ENCODE peak calls at places on chromosomes 16 and 17, in nine cellular contexts. One of them, this sample, is unnamed.

GRCh38 chr16:68658258-68658973 is 13.3 kb downstream of the CDH3 start:
- DNase-seq in GM03348: peak; percentile 80
- DNase-seq in BJ: peak; percentile 63
- DNase-seq in hippocampal formation: no peak
- DNase-seq in Panc1: peak; percentile 25
- DNase-seq in mucosa of descending colon: peak; percentile 35
- DNase-seq in AG09319: peak; percentile 16
- DNase-seq in activated CD4-positive, alpha-beta T cell treated with anti-CD3 and anti-CD28 coated beads, Interleukin-2, amount 50 U/mL, for 1 hour: no peak
- DNase-seq in NCI-H460: no peak
- DNase-seq in this sample: no peak

GRCh38 chr17:80084773-80085172 is 16.6 kb upstream of the GAA start:
- DNase-seq in GM03348: no peak
- DNase-seq in BJ: no peak
- DNase-seq in hippocampal formation: no peak
- DNase-seq in Panc1: no peak
- DNase-seq in mucosa of descending colon: no peak
- DNase-seq in AG09319: no peak
- DNase-seq in activated CD4-positive, alpha-beta T cell treated with anti-CD3 and anti-CD28 coated beads, Interleukin-2, amount 50 U/mL, for 1 hour: no peak
- DNase-seq in NCI-H460: no peak
- DNase-seq in this sample: no peak

GRCh38 chr17:45740553-45741330 is 43.4 kb upstream of the CRHR1 start:
- DNase-seq in GM03348: peak; percentile 32
- DNase-seq in BJ: no peak
- DNase-seq in hippocampal formation: peak; percentile 72
- DNase-seq in Panc1: no peak
- DNase-seq in mucosa of descending colon: peak; percentile 10
- DNase-seq in AG09319: no peak
- DNase-seq in activated CD4-positive, alpha-beta T cell treated with anti-CD3 and anti-CD28 coated beads, Interleukin-2, amount 50 U/mL, for 1 hour: no peak
- DNase-seq in NCI-H460: peak; percentile 46
- DNase-seq in this sample: peak; percentile 53

GRCh38 chr16:75012380-75013081 is 13.7 kb downstream of the ZNRF1 start:
- DNase-seq in GM03348: no peak
- DNase-seq in BJ: no peak
- DNase-seq in hippocampal formation: no peak
- DNase-seq in Panc1: no peak
- DNase-seq in mucosa of descending colon: no peak
- DNase-seq in AG09319: no peak
- DNase-seq in activated CD4-positive, alpha-beta T cell treated with anti-CD3 and anti-CD28 coated beads, Interleukin-2, amount 50 U/mL, for 1 hour: no peak
- DNase-seq in NCI-H460: no peak
- DNase-seq in this sample: no peak

GRCh38 chr17:79801156-79802038 is 4.5 kb upstream of the CBX8 start:
- DNase-seq in GM03348: no peak
- DNase-seq in BJ: no peak
- DNase-seq in hippocampal formation: no peak
- DNase-seq in Panc1: no peak
- DNase-seq in mucosa of descending colon: peak; percentile 70
- DNase-seq in AG09319: no peak
- DNase-seq in activated CD4-positive, alpha-beta T cell treated with anti-CD3 and anti-CD28 coated beads, Interleukin-2, amount 50 U/mL, for 1 hour: no peak
- DNase-seq in NCI-H460: no peak
- DNase-seq in this sample: no peak

GRCh38 chr16:83187404-83187803 is 560.6 kb downstream of the CDH13 start:
- DNase-seq in GM03348: peak; percentile 78
- DNase-seq in BJ: peak; percentile 21
- DNase-seq in hippocampal formation: no peak
- DNase-seq in Panc1: no peak
- DNase-seq in mucosa of descending colon: no peak
- DNase-seq in AG09319: peak; percentile 10
- DNase-seq in activated CD4-positive, alpha-beta T cell treated with anti-CD3 and anti-CD28 coated beads, Interleukin-2, amount 50 U/mL, for 1 hour: no peak
- DNase-seq in NCI-H460: no peak
- DNase-seq in this sample: no peak

GRCh38 chr16:73068546-73069401 is 20.8 kb upstream of the ZFHX3 start:
- DNase-seq in GM03348: peak; percentile 85
- DNase-seq in BJ: no peak
- DNase-seq in hippocampal formation: no peak
- DNase-seq in Panc1: no peak
- DNase-seq in mucosa of descending colon: peak; percentile 46
- DNase-seq in AG09319: peak; percentile 59
- DNase-seq in activated CD4-positive, alpha-beta T cell treated with anti-CD3 and anti-CD28 coated beads, Interleukin-2, amount 50 U/mL, for 1 hour: no peak
- DNase-seq in NCI-H460: peak; percentile 75
- DNase-seq in this sample: peak; percentile 79

GRCh38 chr17:31015639-31016038 is 44.8 kb downstream of the RNF135 start:
- DNase-seq in GM03348: no peak
- DNase-seq in BJ: no peak
- DNase-seq in hippocampal formation: no peak
- DNase-seq in Panc1: no peak
- DNase-seq in mucosa of descending colon: no peak
- DNase-seq in AG09319: no peak
- DNase-seq in activated CD4-positive, alpha-beta T cell treated with anti-CD3 and anti-CD28 coated beads, Interleukin-2, amount 50 U/mL, for 1 hour: no peak
- DNase-seq in NCI-H460: no peak
- DNase-seq in this sample: no peak

GRCh38 chr17:4940625-4941021 is 555 bp downstream of the RNF167 start:
- DNase-seq in GM03348: no peak
- DNase-seq in BJ: no peak
- DNase-seq in hippocampal formation: no peak
- DNase-seq in Panc1: no peak
- DNase-seq in mucosa of descending colon: peak; percentile 54
- DNase-seq in AG09319: no peak
- DNase-seq in activated CD4-positive, alpha-beta T cell treated with anti-CD3 and anti-CD28 coated beads, Interleukin-2, amount 50 U/mL, for 1 hour: peak; percentile 20
- DNase-seq in NCI-H460: no peak
- DNase-seq in this sample: no peak

GRCh38 chr16:77961811-77962210 is 60.5 kb upstream of the CLEC3A start:
- DNase-seq in GM03348: no peak
- DNase-seq in BJ: no peak
- DNase-seq in hippocampal formation: no peak
- DNase-seq in Panc1: no peak
- DNase-seq in mucosa of descending colon: no peak
- DNase-seq in AG09319: no peak
- DNase-seq in activated CD4-positive, alpha-beta T cell treated with anti-CD3 and anti-CD28 coated beads, Interleukin-2, amount 50 U/mL, for 1 hour: no peak
- DNase-seq in NCI-H460: no peak
- DNase-seq in this sample: no peak

GRCh38 chr17:36095992-36096391 is 6.0 kb upstream of the CCL3 start:
- DNase-seq in GM03348: no peak
- DNase-seq in BJ: no peak
- DNase-seq in hippocampal formation: no peak
- DNase-seq in Panc1: no peak
- DNase-seq in mucosa of descending colon: no peak
- DNase-seq in AG09319: no peak
- DNase-seq in activated CD4-positive, alpha-beta T cell treated with anti-CD3 and anti-CD28 coated beads, Interleukin-2, amount 50 U/mL, for 1 hour: no peak
- DNase-seq in NCI-H460: no peak
- DNase-seq in this sample: no peak

This sample was measured in gastrocnemius medialis.